ENCODE peak calls at places on chromosomes 12 and 14, in four cellular contexts. L is EL; O is tibial artery; A is activated CD4-positive, alpha-beta T cell treated with anti-CD3 and anti-CD28 coated beads, Interleukin-2, amount 10 ng/mL, durations not matched to agents 7 days and 5 days. Q is an unnamed sample.

GRCh38 chr14:50021261-50021660 is 95.1 kb downstream of the VCPKMT start:
- DNase-seq in A (peak; percentile 36), L (no peak), O (no peak), Q (no peak)

GRCh38 chr14:54011001-54011400 is 54.4 kb upstream of the BMP4 start:
- DNase-seq in A (no peak), L (no peak), O (no peak), Q (no peak)

GRCh38 chr12:9798008-9798619 is 29.2 kb upstream of the KLRF1 start:
- DNase-seq in L (peak; percentile 23), A (peak; percentile 85), O (no peak), Q (no peak)

GRCh38 chr12:22541496-22541895 is 2.8 kb downstream of the C2CD5 start:
- DNase-seq in L (no peak), O (no peak), A (no peak), Q (no peak)

GRCh38 chr12:131830335-131831020 is 2.3 kb downstream of the MMP17 start:
- DNase-seq in O (peak; percentile 86), L (peak; percentile 89), A (peak; percentile 31), Q (no peak)

GRCh38 chr14:89418452-89418851 is 1.4 kb upstream of the FOXN3 start:
- DNase-seq in L (peak; percentile 53), O (no peak), A (peak; percentile 24), Q (no peak)

GRCh38 chr12:16603916-16604575 is 1.9 kb downstream of the LMO3 start:
- DNase-seq in L (no peak), A (no peak), O (no peak), Q (no peak)

GRCh38 chr12:113149361-113150150 is at the start of gene CFAP73:
- DNase-seq in A (no peak), L (peak; percentile 89), O (no peak), Q (peak; percentile 89)

GRCh38 chr14:51491036-51491545 is 160.6 kb upstream of the FRMD6 start:
- DNase-seq in L (no peak), O (no peak), A (no peak), Q (no peak)

GRCh38 chr12:105420659-105421240 is 90.3 kb downstream of the C12orf75 start:
- DNase-seq in O (peak; percentile 82), A (peak; percentile 74), L (peak; percentile 76), Q (peak; percentile 42)

GRCh38 chr12:56160160-56160763 is 2.1 kb downstream of the MYL6 start:
- DNase-seq in A (peak; percentile 80), O (no peak), L (peak; percentile 70), Q (no peak)

Q was measured in NCI-H2171.